ENCODE peak calls at places on chromosomes 6 and 20, in six cellular contexts. Q is lower leg skin, Y is lower lobe of right lung, Z is K562, W is left lung, T is gastrocnemius medialis. G is an unnamed sample.

GRCh38 chr6:24933868-24934401 is 1.8 kb downstream of the RIPOR2 start:
- DNase-seq in Q (no peak), Y (no peak), Z (peak), W (no peak), T (no peak), G (no peak)

GRCh38 chr6:117200067-117200466 is 65.3 kb upstream of the VGLL2 start:
- DNase-seq in Q (no peak), Y (no peak), Z (no peak), W (no peak), T (peak), G (peak)

GRCh38 chr6:40249935-40250334 is 315.7 kb upstream of the MOCS1 start:
- DNase-seq in Q (peak), Y (no peak), Z (no peak), W (no peak), T (no peak), G (no peak)

GRCh38 chr6:124924333-124924759 is 37.9 kb upstream of the RNF217 start:
- DNase-seq in Q (no peak), Y (no peak), Z (no peak), W (no peak), T (no peak), G (no peak)

GRCh38 chr6:125301435-125302391 is at the start of gene HDDC2:
- DNase-seq in Q (peak), Y (peak), Z (peak), W (peak), T (peak), G (peak)

GRCh38 chr6:75486850-75487568 is 6.6 kb downstream of the FILIP1 start:
- DNase-seq in Q (no peak), Y (no peak), Z (no peak), W (no peak), T (peak), G (no peak)

GRCh38 chr6:44158770-44159228 is at the start of gene CAPN11:
- DNase-seq in Q (no peak), Y (no peak), Z (no peak), W (no peak), T (no peak), G (no peak)

GRCh38 chr6:14921878-14922277 is 324.0 kb upstream of the JARID2 start:
- DNase-seq in Q (no peak), Y (no peak), Z (no peak), W (peak), T (peak), G (no peak)

GRCh38 chr20:24964518-24964838 is 15.4 kb downstream of the CST7 start:
- DNase-seq in Q (peak), Y (no peak), Z (no peak), W (no peak), T (no peak), G (no peak)

GRCh38 chr20:1491891-1492642 is 847 bp upstream of the SIRPB2 start:
- DNase-seq in Q (no peak), Y (no peak), Z (no peak), W (no peak), T (no peak), G (no peak)

GRCh38 chr6:89505847-89506246 is 72.9 kb downstream of the ANKRD6 start:
- DNase-seq in Q (no peak), Y (no peak), Z (no peak), W (no peak), T (no peak), G (no peak)

GRCh38 chr6:140366991-140367390 is 992.5 kb upstream of the CITED2 start:
- DNase-seq in Q (no peak), Y (no peak), Z (no peak), W (no peak), T (no peak), G (no peak)

GRCh38 chr6:121305957-121306607 is 28.2 kb downstream of the TBC1D32 start:
- DNase-seq in Q (no peak), Y (no peak), Z (peak), W (no peak), T (no peak), G (no peak)

GRCh38 chr20:9837634-9838033 is 1.2 kb downstream of the PAK5 start:
- DNase-seq in Q (no peak), Y (no peak), Z (no peak), W (no peak), T (no peak), G (no peak)
- H3K4me3 ChIP-seq in Q (no peak), Y (no peak), Z (no peak), W (no peak), T (no peak), G (no peak)

DNA sequence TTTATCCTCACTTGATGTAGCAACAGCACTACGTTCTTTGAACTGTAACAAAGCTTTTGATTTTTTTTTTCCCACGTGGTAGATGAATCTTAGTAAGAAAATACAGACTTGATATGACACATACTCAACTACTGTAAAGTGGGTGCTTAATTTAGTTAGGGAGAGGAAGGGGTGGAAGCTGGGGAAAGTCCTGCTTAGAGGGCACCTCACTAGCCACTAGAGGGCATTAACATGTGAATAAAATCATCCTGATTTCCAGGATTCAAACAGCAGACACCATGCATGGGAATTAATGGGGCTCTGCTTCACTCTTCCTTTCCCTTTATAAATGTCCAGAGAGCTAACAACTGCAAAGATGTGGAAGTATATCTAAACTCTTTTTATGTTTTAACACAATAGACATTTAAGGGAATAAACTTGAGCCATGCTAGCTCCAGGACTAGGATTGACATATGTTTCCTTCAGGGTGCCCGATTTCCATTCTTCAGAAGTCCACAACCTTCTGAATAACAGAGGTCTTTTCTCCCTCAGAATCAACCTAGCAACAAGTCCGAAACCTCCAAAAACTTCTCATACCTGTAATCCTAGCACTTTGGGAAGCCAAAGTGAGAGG is 250.1 kb downstream of the ATXN1 start:
- DNase-seq in Q (no peak), Y (no peak), Z (peak), W (no peak), T (no peak), G (no peak)
- TF ChIP-seq CTCF in Q (no peak), Y (peak), Z (peak), W (peak), T (peak), G (peak)

GRCh38 chr6:4358414-4359107 is 223.2 kb upstream of the ECI2 start:
- DNase-seq in Q (peak), Y (peak), Z (peak), W (peak), T (peak), G (peak)
- H3K4me3 ChIP-seq in Q (no peak), Y (no peak), Z (no peak), W (no peak), T (peak), G (peak)

GRCh38 chr6:142408409-142408808 is 106.6 kb downstream of the ADGRG6 start:
- DNase-seq in Q (no peak), Y (no peak), Z (no peak), W (no peak), T (no peak), G (no peak)
- TF ChIP-seq CTCF in Q (no peak), Y (no peak), Z (no peak), W (no peak), T (no peak), G (no peak)

G was measured in psoas muscle.